ENCODE peak calls at places on chromosome 2, in nine cellular contexts. B is lower leg skin, Q is K562, P is adrenal gland, U is GM12891, K is erythroblast, J is uterus, W is HepG2, E is Peyer's patch. R is an unnamed sample.

GRCh38 chr2:167787021-167787420 is 460.4 kb downstream of the STK39 start:
- DNase-seq in E (no peak), K (no peak), J (no peak), P (no peak), W (peak; percentile 35), B (no peak), Q (no peak), U (no peak), R (no peak)

GRCh38 chr2:209348453-209348852 is 75.4 kb upstream of the MAP2 start:
- DNase-seq in Q (no peak), W (no peak), J (no peak), U (no peak), B (no peak), E (no peak), P (no peak), K (no peak), R (no peak)

GRCh38 chr2:240466579-240467148 is 31.2 kb downstream of the GPC1 start:
- DNase-seq in U (peak; percentile 10), K (no peak), B (peak; percentile 84), E (peak; percentile 10), P (peak; percentile 54), Q (no peak), W (no peak), J (peak; percentile 15), R (no peak)

GRCh38 chr2:167200025-167200424 is 311.7 kb downstream of the XIRP2 start:
- DNase-seq in P (no peak), W (no peak), E (no peak), J (no peak), U (no peak), B (no peak), Q (no peak), K (no peak), R (no peak)

GRCh38 chr2:9463698-9464034 is 10.7 kb upstream of the IAH1 start:
- DNase-seq in K (no peak), B (peak; percentile 21), Q (no peak), P (no peak), W (no peak), U (no peak), E (no peak), J (no peak), R (no peak)

GRCh38 chr2:173720310-173720709 is 244.9 kb downstream of the SP3 start:
- DNase-seq in B (no peak), U (no peak), Q (no peak), J (no peak), K (no peak), P (no peak), W (no peak), E (no peak), R (no peak)

GRCh38 chr2:191245046-191245868 is at the start of gene MYO1B:
- DNase-seq in P (peak; percentile 36), U (peak; percentile 35), J (peak; percentile 76), B (peak; percentile 90), K (peak; percentile 18), Q (peak; percentile 10), E (peak; percentile 34), W (peak; percentile 81), R (peak; percentile 84)

GRCh38 chr2:227908266-227909054 is 37.0 kb downstream of the DAW1 start:
- DNase-seq in K (no peak), J (no peak), W (no peak), U (no peak), E (no peak), P (no peak), B (no peak), Q (no peak), R (no peak)

GRCh38 chr2:234032301-234032856 is 18.1 kb upstream of the SPP2 start:
- DNase-seq in P (no peak), U (no peak), W (no peak), K (no peak), E (peak; percentile 54), J (no peak), Q (no peak), B (no peak), R (no peak)

GRCh38 chr2:204170419-204170818 is 233.9 kb downstream of the ICOS start:
- DNase-seq in K (no peak), E (no peak), J (no peak), U (no peak), P (no peak), W (no peak), B (no peak), Q (no peak), R (no peak)

GRCh38 chr2:38610851-38611801 is 8.4 kb upstream of the HNRNPLL start:
- DNase-seq in W (peak; percentile 95), E (no peak), P (no peak), J (no peak), U (no peak), Q (no peak), K (no peak), B (no peak), R (no peak)

GRCh38 chr2:85536479-85536878 is 2.5 kb upstream of the MAT2A start:
- DNase-seq in U (no peak), E (no peak), K (no peak), B (no peak), W (no peak), Q (no peak), J (no peak), P (no peak), R (no peak)

GRCh38 chr2:23411752-23412431 is 26.9 kb downstream of the KLHL29 start:
- DNase-seq in U (no peak), E (no peak), P (no peak), B (peak; percentile 69), Q (no peak), W (no peak), J (no peak), K (no peak), R (no peak)

GRCh38 chr2:602571-603366 is 74.4 kb downstream of the TMEM18 start:
- DNase-seq in J (no peak), K (no peak), E (no peak), B (peak; percentile 60), P (peak; percentile 82), W (peak; percentile 21), U (no peak), Q (no peak), R (no peak)

GRCh38 chr2:74010087-74010541 is 25.4 kb downstream of the TET3 start:
- DNase-seq in U (no peak), B (peak; percentile 88), W (no peak), K (no peak), J (no peak), P (no peak), E (no peak), Q (peak; percentile 69), R (peak; percentile 100)

DNA sequence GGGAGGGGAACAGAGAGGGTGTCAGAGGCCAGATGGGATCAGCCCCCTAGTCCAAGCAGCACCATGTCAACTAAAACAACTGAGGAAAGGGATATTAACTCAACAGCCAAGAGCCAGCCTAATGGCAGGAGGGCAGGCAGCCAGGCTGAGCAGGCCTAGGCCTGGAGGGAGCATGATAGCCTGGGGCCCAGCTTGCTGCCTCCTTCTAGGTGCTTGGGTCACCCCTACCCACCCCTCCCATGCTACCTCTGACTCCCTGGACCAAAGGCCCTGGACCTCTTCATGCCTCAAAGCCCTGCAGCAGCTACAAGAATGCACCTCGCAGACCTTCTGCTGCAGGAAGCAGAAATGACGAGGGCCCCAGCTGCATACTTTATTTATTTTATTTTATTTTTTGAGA is 22.1 kb upstream of the TNS1 start:
- DNase-seq in K (no peak), W (no peak), E (no peak), Q (no peak), B (peak; percentile 72), P (peak; percentile 3), J (peak; percentile 5), U (no peak), R (no peak)
- TF ChIP-seq POLR2A in K (no peak), W (no peak), E (no peak), Q (no peak), B (no peak), P (no peak), J (no peak), U (no peak), R (no peak)

GRCh38 chr2:39875914-39876267 is 96.8 kb upstream of the THUMPD2 start:
- DNase-seq in J (no peak), P (no peak), U (no peak), K (no peak), B (no peak), E (no peak), W (no peak), Q (no peak), R (no peak)
- TF ChIP-seq POLR2A in J (no peak), P (no peak), U (no peak), K (no peak), B (no peak), E (no peak), W (no peak), Q (no peak), R (no peak)

GRCh38 chr2:218264773-218265601 is 4.2 kb downstream of the GPBAR1 start:
- DNase-seq in U (no peak), E (no peak), W (peak; percentile 75), B (peak; percentile 75), K (no peak), Q (no peak), J (no peak), P (no peak), R (no peak)
- TF ChIP-seq POLR2A in U (no peak), E (no peak), W (no peak), B (no peak), K (no peak), Q (no peak), J (no peak), P (no peak), R (no peak)

GRCh38 chr2:217902281-217903141 is 100.3 kb downstream of the TNS1 start:
- DNase-seq in E (peak; percentile 43), W (peak; percentile 100), Q (peak; percentile 38), B (peak; percentile 98), K (peak; percentile 29), U (no peak), J (peak; percentile 77), P (peak; percentile 98), R (peak; percentile 69)

GRCh38 chr2:217905395-217905794 is 97.4 kb downstream of the TNS1 start:
- DNase-seq in P (no peak), U (no peak), K (no peak), W (no peak), E (no peak), B (peak; percentile 94), Q (no peak), J (peak; percentile 49), R (no peak)

GRCh38 chr2:217903142-217903858 is 99.5 kb downstream of the TNS1 start:
- DNase-seq in U (no peak), K (no peak), Q (no peak), E (no peak), W (no peak), B (no peak), J (no peak), P (peak; percentile 61), R (no peak)

GRCh38 chr2:217904614-217904965 is 98.2 kb downstream of the TNS1 start:
- DNase-seq in W (no peak), P (no peak), K (no peak), U (no peak), E (no peak), J (peak; percentile 23), Q (no peak), B (no peak), R (no peak)

DNA sequence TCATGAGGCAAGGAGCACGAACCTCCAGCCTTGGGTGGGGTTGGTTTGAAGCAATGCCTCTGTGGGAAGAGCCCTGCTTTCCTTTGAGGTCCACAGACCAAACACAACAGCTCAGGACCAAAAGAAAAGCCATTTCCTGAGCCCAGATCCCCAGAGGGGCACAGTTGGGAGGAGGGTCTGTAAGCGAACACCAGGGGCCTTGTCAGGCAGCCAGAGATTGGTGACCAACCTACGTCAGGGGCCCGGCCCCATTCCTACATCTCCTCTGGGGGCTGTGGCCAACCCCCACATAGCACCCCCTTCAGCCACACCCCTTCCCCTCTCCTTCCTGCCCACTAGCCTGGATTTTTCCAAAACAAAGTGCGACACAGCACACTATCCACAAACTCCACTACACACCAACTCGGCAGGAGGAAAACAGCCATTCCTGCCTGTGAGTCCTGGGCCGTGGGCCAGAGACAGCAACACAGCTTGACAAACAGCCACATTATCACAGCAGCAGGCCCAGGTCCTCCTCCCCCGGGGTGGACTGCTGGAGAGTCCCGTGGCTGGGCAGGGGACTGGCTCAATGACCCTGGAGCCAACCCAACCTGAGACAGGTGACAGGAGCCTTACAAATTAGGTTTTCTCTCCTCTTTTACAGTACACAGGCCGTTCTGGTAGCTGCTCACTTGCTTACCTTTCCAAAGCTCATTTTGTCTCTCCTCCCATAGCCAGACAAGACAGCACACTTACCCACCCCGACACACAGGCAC is 98.8 kb downstream of the TNS1 start:
- DNase-seq in E (no peak), W (peak; percentile 71), Q (no peak), J (peak; percentile 79), U (no peak), K (peak; percentile 29), P (peak; percentile 95), B (peak; percentile 96), R (peak; percentile 96)
- TF ChIP-seq POLR2A in E (no peak), W (no peak), Q (no peak), J (peak; percentile 39), U (no peak), K (peak; percentile 53), P (no peak), B (no peak), R (no peak)

R was measured in thyroid gland.